ENCODE peak calls at places on chromosomes 13 and 19, in five cellular contexts. One of them, this sample, is unnamed.

GRCh38 chr19:58022283-58022660 is 11.6 kb upstream of the ZSCAN1 start:
- DNase-seq in fibroblast of lung: no peak
- DNase-seq in psoas muscle: no peak
- DNase-seq in neuronal stem cell: no peak
- DNase-seq in naive thymus-derived CD4-positive, alpha-beta T cell: no peak
- DNase-seq in this sample: no peak

GRCh38 chr13:111174377-111174776 is 59.3 kb downstream of the ARHGEF7 start:
- DNase-seq in neuronal stem cell: no peak
- DNase-seq in psoas muscle: no peak
- DNase-seq in naive thymus-derived CD4-positive, alpha-beta T cell: no peak
- DNase-seq in fibroblast of lung: no peak
- DNase-seq in this sample: no peak

GRCh38 chr19:18225355-18225701 is 910 bp downstream of the PDE4C start:
- DNase-seq in psoas muscle: no peak
- DNase-seq in neuronal stem cell: no peak
- DNase-seq in fibroblast of lung: no peak
- DNase-seq in naive thymus-derived CD4-positive, alpha-beta T cell: no peak
- DNase-seq in this sample: no peak

GRCh38 chr19:45528149-45528743 is 21.0 kb downstream of the VASP start:
- DNase-seq in naive thymus-derived CD4-positive, alpha-beta T cell: no peak
- DNase-seq in psoas muscle: peak; percentile 48
- DNase-seq in fibroblast of lung: peak; percentile 78
- DNase-seq in neuronal stem cell: no peak
- DNase-seq in this sample: no peak

GRCh38 chr19:39474139-39474620 is 6.5 kb upstream of the TIMM50 start:
- DNase-seq in psoas muscle: peak; percentile 82
- DNase-seq in fibroblast of lung: peak; percentile 24
- DNase-seq in neuronal stem cell: peak; percentile 45
- DNase-seq in naive thymus-derived CD4-positive, alpha-beta T cell: peak; percentile 72
- DNase-seq in this sample: no peak

GRCh38 chr19:14632286-14632685 is 42.4 kb downstream of the ADGRE3 start:
- DNase-seq in neuronal stem cell: no peak
- DNase-seq in psoas muscle: no peak
- DNase-seq in naive thymus-derived CD4-positive, alpha-beta T cell: peak; percentile 14
- DNase-seq in fibroblast of lung: no peak
- DNase-seq in this sample: peak; percentile 54

GRCh38 chr19:35692010-35692409 is 12.3 kb upstream of the ZBTB32 start:
- DNase-seq in naive thymus-derived CD4-positive, alpha-beta T cell: no peak
- DNase-seq in fibroblast of lung: no peak
- DNase-seq in psoas muscle: no peak
- DNase-seq in neuronal stem cell: no peak
- DNase-seq in this sample: no peak

GRCh38 chr13:114101831-114102520 is 30.4 kb downstream of the RASA3 start:
- DNase-seq in naive thymus-derived CD4-positive, alpha-beta T cell: no peak
- DNase-seq in neuronal stem cell: no peak
- DNase-seq in fibroblast of lung: peak; percentile 38
- DNase-seq in psoas muscle: peak; percentile 52
- DNase-seq in this sample: no peak

GRCh38 chr19:33194884-33195710 is 967 bp downstream of the LRP3 start:
- DNase-seq in fibroblast of lung: peak; percentile 38
- DNase-seq in naive thymus-derived CD4-positive, alpha-beta T cell: no peak
- DNase-seq in psoas muscle: no peak
- DNase-seq in neuronal stem cell: no peak
- DNase-seq in this sample: no peak

GRCh38 chr13:27022571-27023311 is 148.9 kb downstream of the USP12 start:
- DNase-seq in naive thymus-derived CD4-positive, alpha-beta T cell: no peak
- DNase-seq in fibroblast of lung: peak; percentile 71
- DNase-seq in psoas muscle: no peak
- DNase-seq in neuronal stem cell: no peak
- DNase-seq in this sample: no peak

DNA sequence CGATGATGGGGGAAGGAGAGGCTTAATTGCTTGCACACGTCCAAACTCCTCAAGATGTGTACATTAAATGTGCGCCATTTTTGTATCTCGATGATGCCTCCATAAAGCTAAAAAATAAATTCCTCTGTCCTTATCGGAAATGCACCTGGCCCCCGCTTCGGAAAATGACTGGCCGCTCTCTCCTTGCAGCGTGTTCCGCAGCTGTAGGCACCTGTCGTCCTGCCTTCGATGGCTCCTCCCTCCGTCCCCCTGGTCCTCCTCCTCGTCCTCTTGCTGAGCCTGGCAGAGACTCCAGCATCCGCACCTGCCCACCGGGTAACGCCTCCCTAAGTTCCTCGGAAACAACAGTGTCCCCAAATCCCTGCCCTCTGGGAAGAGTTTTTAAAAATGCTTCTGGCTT is 1.1 kb downstream of the GALP start:
- DNase-seq in naive thymus-derived CD4-positive, alpha-beta T cell: no peak
- DNase-seq in neuronal stem cell: no peak
- DNase-seq in fibroblast of lung: no peak
- DNase-seq in psoas muscle: no peak
- DNase-seq in this sample: no peak
- H3K4me3 ChIP-seq in naive thymus-derived CD4-positive, alpha-beta T cell: no peak overlapping the region
- H3K4me3 ChIP-seq in neuronal stem cell: no peak overlapping the region
- H3K4me3 ChIP-seq in fibroblast of lung: no peak overlapping the region
- H3K4me3 ChIP-seq in psoas muscle: no peak overlapping the region
- H3K4me3 ChIP-seq in this sample: no peak overlapping the region

GRCh38 chr19:12628040-12629022 is 17.6 kb downstream of the ZNF791 start:
- DNase-seq in psoas muscle: no peak
- DNase-seq in fibroblast of lung: peak; percentile 40
- DNase-seq in neuronal stem cell: no peak
- DNase-seq in naive thymus-derived CD4-positive, alpha-beta T cell: no peak
- DNase-seq in this sample: no peak
- H3K9me3 ChIP-seq in psoas muscle: peaks cover 33% of the 10 kb centered on the region
- H3K9me3 ChIP-seq in fibroblast of lung: peaks cover 6% of the 10 kb centered on the region
- H3K9me3 ChIP-seq in neuronal stem cell: peaks cover 69% of the 10 kb centered on the region
- H3K9me3 ChIP-seq in naive thymus-derived CD4-positive, alpha-beta T cell: peaks cover 9% of the 10 kb centered on the region
- H3K9me3 ChIP-seq in this sample: peaks cover 74% of the 10 kb centered on the region

GRCh38 chr13:108272333-108272732 is 2.8 kb downstream of the TNFSF13B start:
- DNase-seq in neuronal stem cell: no peak
- DNase-seq in naive thymus-derived CD4-positive, alpha-beta T cell: no peak
- DNase-seq in psoas muscle: no peak
- DNase-seq in fibroblast of lung: peak; percentile 24
- DNase-seq in this sample: no peak
- H3K4me3 ChIP-seq in neuronal stem cell: no peak overlapping the region
- H3K4me3 ChIP-seq in naive thymus-derived CD4-positive, alpha-beta T cell: no peak overlapping the region
- H3K4me3 ChIP-seq in psoas muscle: no peak overlapping the region
- H3K4me3 ChIP-seq in fibroblast of lung: no peak overlapping the region
- H3K4me3 ChIP-seq in this sample: no peak overlapping the region

GRCh38 chr19:38467541-38468525 is 34.3 kb downstream of the RYR1 start:
- DNase-seq in naive thymus-derived CD4-positive, alpha-beta T cell: no peak
- DNase-seq in fibroblast of lung: no peak
- DNase-seq in neuronal stem cell: no peak
- DNase-seq in psoas muscle: no peak
- DNase-seq in this sample: no peak

GRCh38 chr19:38470788-38471480 is 37.4 kb downstream of the RYR1 start:
- DNase-seq in psoas muscle: no peak
- DNase-seq in neuronal stem cell: no peak
- DNase-seq in fibroblast of lung: no peak
- DNase-seq in naive thymus-derived CD4-positive, alpha-beta T cell: no peak
- DNase-seq in this sample: no peak

GRCh38 chr19:38473201-38473600 is 39.7 kb downstream of the RYR1 start:
- DNase-seq in psoas muscle: no peak
- DNase-seq in naive thymus-derived CD4-positive, alpha-beta T cell: no peak
- DNase-seq in neuronal stem cell: no peak
- DNase-seq in fibroblast of lung: no peak
- DNase-seq in this sample: no peak

GRCh38 chr19:38466050-38466449 is 32.6 kb downstream of the RYR1 start:
- DNase-seq in neuronal stem cell: no peak
- DNase-seq in fibroblast of lung: no peak
- DNase-seq in psoas muscle: no peak
- DNase-seq in naive thymus-derived CD4-positive, alpha-beta T cell: no peak
- DNase-seq in this sample: no peak

GRCh38 chr19:38469151-38469550 is 35.7 kb downstream of the RYR1 start:
- DNase-seq in naive thymus-derived CD4-positive, alpha-beta T cell: no peak
- DNase-seq in fibroblast of lung: no peak
- DNase-seq in psoas muscle: peak; percentile 77
- DNase-seq in neuronal stem cell: no peak
- DNase-seq in this sample: no peak
- H3K9me3 ChIP-seq in naive thymus-derived CD4-positive, alpha-beta T cell: no peaks in the 10 kb centered on the region
- H3K9me3 ChIP-seq in fibroblast of lung: no peaks in the 10 kb centered on the region
- H3K9me3 ChIP-seq in psoas muscle: no peaks in the 10 kb centered on the region
- H3K9me3 ChIP-seq in neuronal stem cell: no peaks in the 10 kb centered on the region
- H3K9me3 ChIP-seq in this sample: no peaks in the 10 kb centered on the region

GRCh38 chr19:19257137-19257536 is 16.0 kb downstream of the TM6SF2 start:
- DNase-seq in naive thymus-derived CD4-positive, alpha-beta T cell: no peak
- DNase-seq in neuronal stem cell: no peak
- DNase-seq in psoas muscle: no peak
- DNase-seq in fibroblast of lung: no peak
- DNase-seq in this sample: no peak
- H3K4me3 ChIP-seq in naive thymus-derived CD4-positive, alpha-beta T cell: no peak overlapping the region
- H3K4me3 ChIP-seq in neuronal stem cell: no peak overlapping the region
- H3K4me3 ChIP-seq in psoas muscle: no peak overlapping the region
- H3K4me3 ChIP-seq in fibroblast of lung: no peak overlapping the region
- H3K4me3 ChIP-seq in this sample: no peak overlapping the region

GRCh38 chr19:54616840-54617560 is 13.3 kb upstream of the LILRB1 start:
- DNase-seq in neuronal stem cell: no peak
- DNase-seq in psoas muscle: no peak
- DNase-seq in fibroblast of lung: no peak
- DNase-seq in naive thymus-derived CD4-positive, alpha-beta T cell: no peak
- DNase-seq in this sample: no peak

GRCh38 chr19:54612428-54612827 is 17.9 kb upstream of the LILRB1 start:
- DNase-seq in neuronal stem cell: no peak
- DNase-seq in psoas muscle: no peak
- DNase-seq in fibroblast of lung: no peak
- DNase-seq in naive thymus-derived CD4-positive, alpha-beta T cell: no peak
- DNase-seq in this sample: no peak

GRCh38 chr19:54620464-54620863 is 9.8 kb upstream of the LILRB1 start:
- DNase-seq in fibroblast of lung: no peak
- DNase-seq in psoas muscle: no peak
- DNase-seq in neuronal stem cell: no peak
- DNase-seq in naive thymus-derived CD4-positive, alpha-beta T cell: no peak
- DNase-seq in this sample: no peak

GRCh38 chr19:54616057-54616456 is 14.2 kb upstream of the LILRB1 start:
- DNase-seq in neuronal stem cell: no peak
- DNase-seq in fibroblast of lung: no peak
- DNase-seq in naive thymus-derived CD4-positive, alpha-beta T cell: no peak
- DNase-seq in psoas muscle: no peak
- DNase-seq in this sample: no peak
- H3K9me3 ChIP-seq in neuronal stem cell: no peaks in the 10 kb centered on the region
- H3K9me3 ChIP-seq in fibroblast of lung: no peaks in the 10 kb centered on the region
- H3K9me3 ChIP-seq in naive thymus-derived CD4-positive, alpha-beta T cell: no peaks in the 10 kb centered on the region
- H3K9me3 ChIP-seq in psoas muscle: no peaks in the 10 kb centered on the region
- H3K9me3 ChIP-seq in this sample: peaks cover 8% of the 10 kb centered on the region

GRCh38 chr19:47745010-47745901 is at the start of gene NOP53:
- DNase-seq in naive thymus-derived CD4-positive, alpha-beta T cell: peak; percentile 96
- DNase-seq in psoas muscle: peak; percentile 98
- DNase-seq in fibroblast of lung: peak; percentile 92
- DNase-seq in neuronal stem cell: peak; percentile 98
- DNase-seq in this sample: peak; percentile 90

GRCh38 chr19:47741544-47742125 is 3.7 kb upstream of the NOP53 start:
- DNase-seq in naive thymus-derived CD4-positive, alpha-beta T cell: no peak
- DNase-seq in fibroblast of lung: no peak
- DNase-seq in neuronal stem cell: no peak
- DNase-seq in psoas muscle: no peak
- DNase-seq in this sample: no peak

GRCh38 chr19:47740866-47741519 is 4.4 kb upstream of the NOP53 start:
- DNase-seq in naive thymus-derived CD4-positive, alpha-beta T cell: no peak
- DNase-seq in fibroblast of lung: no peak
- DNase-seq in neuronal stem cell: no peak
- DNase-seq in psoas muscle: no peak
- DNase-seq in this sample: no peak

DNA sequence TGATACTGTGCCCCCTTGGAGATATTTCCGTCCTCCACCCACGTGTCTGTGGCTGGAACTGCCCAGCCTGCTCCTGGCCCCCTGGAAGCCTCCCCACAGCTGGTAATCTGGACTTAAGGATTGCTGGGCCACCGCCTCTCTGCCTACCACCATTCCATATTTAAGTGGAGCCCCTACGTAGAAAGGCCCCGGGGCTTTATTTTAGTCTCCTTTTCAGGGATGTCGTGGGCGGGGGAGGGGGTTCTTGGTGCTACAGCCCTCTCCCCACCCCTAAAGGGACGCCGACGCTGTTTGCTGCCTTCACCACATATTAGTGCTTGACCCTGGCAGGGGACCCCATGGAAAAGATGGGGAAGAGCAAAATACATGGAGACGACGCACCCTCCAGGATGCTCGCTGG is 2.7 kb upstream of the NOP53 start:
- DNase-seq in neuronal stem cell: no peak
- DNase-seq in naive thymus-derived CD4-positive, alpha-beta T cell: no peak
- DNase-seq in psoas muscle: no peak
- DNase-seq in fibroblast of lung: peak; percentile 57
- DNase-seq in this sample: no peak
- H3K4me3 ChIP-seq in neuronal stem cell: no peak overlapping the region
- H3K4me3 ChIP-seq in naive thymus-derived CD4-positive, alpha-beta T cell: no peak overlapping the region
- H3K4me3 ChIP-seq in psoas muscle: peak overlapping the region; percentile 64
- H3K4me3 ChIP-seq in fibroblast of lung: no peak overlapping the region
- H3K4me3 ChIP-seq in this sample: no peak overlapping the region

GRCh38 chr13:47957073-47957472 is 44.0 kb downstream of the SUCLA2 start:
- DNase-seq in neuronal stem cell: no peak
- DNase-seq in naive thymus-derived CD4-positive, alpha-beta T cell: no peak
- DNase-seq in fibroblast of lung: no peak
- DNase-seq in psoas muscle: no peak
- DNase-seq in this sample: no peak
- H3K9me3 ChIP-seq in neuronal stem cell: peaks cover 65% of the 10 kb centered on the region
- H3K9me3 ChIP-seq in naive thymus-derived CD4-positive, alpha-beta T cell: no peaks in the 10 kb centered on the region
- H3K9me3 ChIP-seq in fibroblast of lung: peaks cover 1% of the 10 kb centered on the region
- H3K9me3 ChIP-seq in psoas muscle: no peaks in the 10 kb centered on the region
- H3K9me3 ChIP-seq in this sample: peaks cover 61% of the 10 kb centered on the region

DNA sequence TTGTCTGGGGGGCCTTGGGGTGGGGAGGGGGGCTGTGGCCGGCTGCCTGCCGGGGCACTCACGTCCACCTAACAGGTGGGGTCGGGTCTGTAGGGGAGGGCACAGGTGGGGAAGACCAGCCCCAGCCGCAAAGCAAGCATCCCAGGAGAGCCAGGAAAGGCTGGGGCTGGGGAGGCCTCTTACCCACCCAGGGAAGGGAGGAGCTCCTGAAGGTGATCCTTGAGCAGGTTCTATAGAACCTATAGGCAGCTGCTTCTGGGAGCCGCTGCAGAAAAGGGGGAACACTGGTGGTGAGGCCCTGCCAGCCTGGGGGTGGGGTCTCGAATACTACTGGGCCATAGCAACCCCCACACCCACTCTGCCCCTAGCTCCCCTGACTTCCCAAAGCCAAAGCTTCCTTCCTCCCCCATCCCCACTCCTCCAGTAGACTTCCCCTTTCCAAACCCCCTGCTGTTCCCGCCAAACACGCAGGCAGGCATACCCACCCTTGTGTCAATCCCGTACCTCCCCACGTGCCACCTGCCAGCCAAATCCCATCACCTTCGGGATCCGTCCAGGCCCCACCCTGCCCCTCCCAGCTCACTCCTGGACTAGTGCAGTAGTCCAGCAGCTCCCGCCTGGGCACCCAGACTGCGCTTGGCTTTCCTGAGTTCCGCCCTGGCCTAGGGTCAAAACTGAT is 5.6 kb downstream of the KLF16 start:
- DNase-seq in psoas muscle: no peak
- DNase-seq in fibroblast of lung: no peak
- DNase-seq in neuronal stem cell: no peak
- DNase-seq in naive thymus-derived CD4-positive, alpha-beta T cell: no peak
- DNase-seq in this sample: no peak
- H3K4me3 ChIP-seq in psoas muscle: peak overlapping the region; percentile 61
- H3K4me3 ChIP-seq in fibroblast of lung: no peak overlapping the region
- H3K4me3 ChIP-seq in neuronal stem cell: no peak overlapping the region
- H3K4me3 ChIP-seq in naive thymus-derived CD4-positive, alpha-beta T cell: no peak overlapping the region
- H3K4me3 ChIP-seq in this sample: no peak overlapping the region